ENCODE peak calls at places on chromosomes 16 and 17, in five cellular contexts. One of them, this sample, is unnamed.
A peak's percentile ranks its signal among the peaks of the same experiment; 100 is the strongest.

GRCh38 chr16:70433456-70434103 is 5.3 kb downstream of the ST3GAL2 start:
- DNase-seq in transverse colon: peak; percentile 33
- DNase-seq in A549: peak; percentile 48
- DNase-seq in SK-N-SH: peak; percentile 70
- DNase-seq in tibial nerve: no peak
- DNase-seq in this sample: no peak

GRCh38 chr17:37410357-37410756 is 3.7 kb downstream of the TADA2A start:
- DNase-seq in A549: no peak
- DNase-seq in tibial nerve: no peak
- DNase-seq in SK-N-SH: no peak
- DNase-seq in transverse colon: no peak
- DNase-seq in this sample: no peak

GRCh38 chr16:68792465-68793324 is 50.6 kb upstream of the TANGO6 start:
- DNase-seq in tibial nerve: no peak
- DNase-seq in A549: peak; percentile 47
- DNase-seq in transverse colon: peak; percentile 68
- DNase-seq in SK-N-SH: no peak
- DNase-seq in this sample: peak; percentile 51

GRCh38 chr17:20187049-20187448 is 177.9 kb downstream of the SPECC1 start:
- DNase-seq in A549: no peak
- DNase-seq in tibial nerve: no peak
- DNase-seq in SK-N-SH: no peak
- DNase-seq in transverse colon: no peak
- DNase-seq in this sample: no peak

GRCh38 chr17:28379814-28380571 is 8.5 kb downstream of the SARM1 start:
- DNase-seq in tibial nerve: no peak
- DNase-seq in A549: peak; percentile 80
- DNase-seq in SK-N-SH: peak; percentile 76
- DNase-seq in transverse colon: no peak
- DNase-seq in this sample: no peak

GRCh38 chr17:81250286-81251090 is 11.4 kb downstream of the NDUFAF8 start:
- DNase-seq in SK-N-SH: no peak
- DNase-seq in A549: no peak
- DNase-seq in tibial nerve: no peak
- DNase-seq in transverse colon: no peak
- DNase-seq in this sample: no peak

GRCh38 chr17:58516644-58517377 is 2.4 kb upstream of the MTMR4 start:
- DNase-seq in A549: no peak
- DNase-seq in SK-N-SH: no peak
- DNase-seq in transverse colon: peak; percentile 69
- DNase-seq in tibial nerve: no peak
- DNase-seq in this sample: no peak

GRCh38 chr16:89471225-89471624 is 19.1 kb downstream of the ANKRD11 start:
- DNase-seq in A549: no peak
- DNase-seq in SK-N-SH: no peak
- DNase-seq in transverse colon: no peak
- DNase-seq in tibial nerve: no peak
- DNase-seq in this sample: no peak

GRCh38 chr16:81901483-81901882 is 109.8 kb downstream of the SDR42E1 start:
- DNase-seq in SK-N-SH: no peak
- DNase-seq in transverse colon: no peak
- DNase-seq in tibial nerve: no peak
- DNase-seq in A549: no peak
- DNase-seq in this sample: peak; percentile 71

GRCh38 chr17:82245144-82246039 is 16.6 kb downstream of the SLC16A3 start:
- DNase-seq in A549: no peak
- DNase-seq in tibial nerve: no peak
- DNase-seq in SK-N-SH: no peak
- DNase-seq in transverse colon: no peak
- DNase-seq in this sample: no peak

GRCh38 chr16:27778926-27779570 is 229.1 kb downstream of the KATNIP start:
- DNase-seq in A549: no peak
- DNase-seq in tibial nerve: no peak
- DNase-seq in transverse colon: no peak
- DNase-seq in SK-N-SH: no peak
- DNase-seq in this sample: no peak

GRCh38 chr16:4214215-4214621 is 27.7 kb downstream of the SRL start:
- DNase-seq in A549: peak; percentile 52
- DNase-seq in transverse colon: peak; percentile 15
- DNase-seq in tibial nerve: no peak
- DNase-seq in SK-N-SH: no peak
- DNase-seq in this sample: peak; percentile 37

GRCh38 chr17:73641779-73642580 is 2.3 kb downstream of the SDK2 start:
- DNase-seq in transverse colon: no peak
- DNase-seq in tibial nerve: no peak
- DNase-seq in A549: no peak
- DNase-seq in SK-N-SH: peak; percentile 51
- DNase-seq in this sample: peak; percentile 17

GRCh38 chr17:78665952-78666920 is 89.0 kb upstream of the DNAH17 start:
- DNase-seq in A549: no peak
- DNase-seq in transverse colon: no peak
- DNase-seq in SK-N-SH: no peak
- DNase-seq in tibial nerve: no peak
- DNase-seq in this sample: no peak

GRCh38 chr16:17161034-17161433 is 309.7 kb downstream of the XYLT1 start:
- DNase-seq in A549: no peak
- DNase-seq in SK-N-SH: no peak
- DNase-seq in transverse colon: no peak
- DNase-seq in tibial nerve: no peak
- DNase-seq in this sample: no peak

GRCh38 chr16:13483121-13483520 is 436.8 kb upstream of the ERCC4 start:
- DNase-seq in transverse colon: no peak
- DNase-seq in A549: no peak
- DNase-seq in tibial nerve: no peak
- DNase-seq in SK-N-SH: no peak
- DNase-seq in this sample: no peak

GRCh38 chr17:10745231-10745630 is 15.4 kb upstream of the TMEM220 start:
- DNase-seq in SK-N-SH: no peak
- DNase-seq in A549: no peak
- DNase-seq in transverse colon: peak; percentile 40
- DNase-seq in tibial nerve: no peak
- DNase-seq in this sample: no peak

GRCh38 chr17:36188891-36189306 is 7.7 kb downstream of the CCL3L1 start:
- DNase-seq in transverse colon: peak; percentile 45
- DNase-seq in SK-N-SH: no peak
- DNase-seq in tibial nerve: no peak
- DNase-seq in A549: no peak
- DNase-seq in this sample: no peak

GRCh38 chr17:81561494-81561885 is 9.3 kb upstream of the FAAP100 start:
- DNase-seq in SK-N-SH: no peak
- DNase-seq in transverse colon: no peak
- DNase-seq in A549: no peak
- DNase-seq in tibial nerve: no peak
- DNase-seq in this sample: no peak

GRCh38 chr16:88369447-88370008 is 13.2 kb upstream of the ZNF469 start:
- DNase-seq in A549: no peak
- DNase-seq in transverse colon: no peak
- DNase-seq in SK-N-SH: no peak
- DNase-seq in tibial nerve: no peak
- DNase-seq in this sample: no peak

GRCh38 chr17:67328026-67328425 is 38.4 kb downstream of the PSMD12 start:
- DNase-seq in tibial nerve: no peak
- DNase-seq in transverse colon: no peak
- DNase-seq in A549: no peak
- DNase-seq in SK-N-SH: no peak
- DNase-seq in this sample: no peak

GRCh38 chr17:6523330-6523729 is 33.0 kb downstream of the PITPNM3 start:
- DNase-seq in SK-N-SH: no peak
- DNase-seq in tibial nerve: no peak
- DNase-seq in A549: peak; percentile 74
- DNase-seq in transverse colon: no peak
- DNase-seq in this sample: no peak

GRCh38 chr16:89140981-89141883 is 30.3 kb upstream of the CDH15 start:
- DNase-seq in A549: no peak
- DNase-seq in SK-N-SH: no peak
- DNase-seq in tibial nerve: no peak
- DNase-seq in transverse colon: no peak
- DNase-seq in this sample: no peak

GRCh38 chr17:10193632-10194031 is 4.8 kb downstream of the GAS7 start:
- DNase-seq in SK-N-SH: no peak
- DNase-seq in tibial nerve: no peak
- DNase-seq in transverse colon: no peak
- DNase-seq in A549: no peak
- DNase-seq in this sample: no peak

GRCh38 chr16:54930034-54930938 is at the start of gene IRX5:
- DNase-seq in tibial nerve: peak; percentile 40
- DNase-seq in SK-N-SH: peak; percentile 92
- DNase-seq in A549: peak; percentile 96
- DNase-seq in transverse colon: peak; percentile 65
- DNase-seq in this sample: peak; percentile 92

GRCh38 chr17:688100-688989 is 26.3 kb downstream of the VPS53 start:
- DNase-seq in transverse colon: peak; percentile 37
- DNase-seq in SK-N-SH: no peak
- DNase-seq in tibial nerve: no peak
- DNase-seq in A549: peak; percentile 67
- DNase-seq in this sample: no peak

DNA sequence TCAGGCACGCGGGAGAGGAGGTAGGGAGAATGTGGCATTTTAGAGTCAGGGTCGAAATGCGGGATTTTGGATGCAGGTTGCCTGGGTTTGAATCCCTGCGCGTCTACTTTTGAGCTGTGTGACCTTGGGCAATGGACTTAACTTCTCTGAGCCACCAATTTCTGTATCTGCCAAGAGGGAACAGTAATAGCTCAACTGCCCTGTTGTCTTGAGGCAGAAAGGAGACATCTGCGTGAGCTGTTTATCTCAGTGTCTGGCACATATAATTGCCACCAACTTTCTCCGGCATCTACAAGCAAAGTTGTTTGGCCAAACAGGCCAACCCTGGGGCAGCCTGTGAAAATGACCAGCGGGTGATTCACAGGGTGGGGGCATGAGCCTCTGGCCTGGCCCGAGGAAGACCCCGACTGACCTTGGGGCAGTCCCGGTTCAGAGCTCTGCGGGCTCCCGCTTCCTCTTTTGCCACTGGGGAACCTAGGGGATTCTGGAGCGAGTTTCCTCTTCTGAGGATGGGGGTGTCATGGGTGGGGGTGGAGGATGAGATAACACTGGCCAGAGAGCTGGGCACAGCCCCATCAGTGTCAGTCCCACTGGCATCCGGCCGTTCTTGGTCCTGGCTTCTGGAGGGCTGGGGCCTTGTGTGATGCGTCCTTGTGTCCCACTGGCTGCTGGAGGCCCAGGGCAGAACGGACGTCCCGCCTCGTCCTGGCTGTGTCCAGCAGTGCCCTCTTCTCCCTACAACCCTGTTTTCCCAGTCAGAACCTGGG is 1.3 kb downstream of the SNN start:
- DNase-seq in A549: no peak
- DNase-seq in SK-N-SH: no peak
- DNase-seq in tibial nerve: peak; percentile 51
- DNase-seq in transverse colon: peak; percentile 49
- DNase-seq in this sample: no peak
- H3K4me1 ChIP-seq in A549: peaks cover 43% of the 10 kb centered on the region
- H3K4me1 ChIP-seq in SK-N-SH: no peaks in the 10 kb centered on the region
- H3K4me1 ChIP-seq in tibial nerve: no peaks in the 10 kb centered on the region
- H3K4me1 ChIP-seq in transverse colon: peaks cover 20% of the 10 kb centered on the region
- H3K4me1 ChIP-seq in this sample: peaks cover 65% of the 10 kb centered on the region

DNA sequence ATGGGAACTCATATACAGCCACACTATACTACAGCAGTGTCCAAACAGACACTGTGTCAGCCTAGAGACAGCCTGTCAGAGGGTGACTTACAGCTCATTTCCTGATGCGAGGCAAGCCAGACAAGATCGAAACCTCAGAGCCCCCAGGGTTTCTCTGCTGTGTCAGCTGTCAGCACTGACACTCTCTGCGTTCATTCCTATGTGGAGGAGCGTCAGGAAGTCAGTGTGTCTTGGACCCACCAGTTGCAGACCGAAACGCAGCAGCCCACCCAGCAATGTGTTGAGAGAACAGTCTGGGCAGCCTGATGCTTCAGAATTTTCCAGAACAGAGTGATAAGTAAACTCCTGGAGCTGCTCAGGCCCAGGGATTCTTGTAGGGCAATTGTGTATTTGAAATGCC is 20.6 kb upstream of the MAPT start:
- DNase-seq in SK-N-SH: peak; percentile 63
- DNase-seq in A549: no peak
- DNase-seq in transverse colon: no peak
- DNase-seq in tibial nerve: no peak
- DNase-seq in this sample: no peak
- TF ChIP-seq EP300 in SK-N-SH: peak; percentile 18
- TF ChIP-seq EP300 in A549: no peak
- TF ChIP-seq EP300 in transverse colon: no peak
- TF ChIP-seq EP300 in tibial nerve: no peak
- TF ChIP-seq EP300 in this sample: no peak

GRCh38 chr16:31134625-31135534 is 647 bp downstream of the PRSS8 start:
- DNase-seq in SK-N-SH: no peak
- DNase-seq in transverse colon: peak; percentile 77
- DNase-seq in tibial nerve: no peak
- DNase-seq in A549: no peak
- DNase-seq in this sample: peak; percentile 78

GRCh38 chr16:31134091-31134571 is 1.4 kb downstream of the PRSS8 start:
- DNase-seq in A549: no peak
- DNase-seq in SK-N-SH: no peak
- DNase-seq in tibial nerve: no peak
- DNase-seq in transverse colon: no peak
- DNase-seq in this sample: no peak

GRCh38 chr16:31138621-31139578 is 3.4 kb upstream of the PRSS8 start:
- DNase-seq in A549: peak; percentile 64
- DNase-seq in SK-N-SH: peak; percentile 47
- DNase-seq in transverse colon: peak; percentile 91
- DNase-seq in tibial nerve: no peak
- DNase-seq in this sample: peak; percentile 91

GRCh38 chr16:31135535-31136286 is at the start of gene PRSS8:
- DNase-seq in transverse colon: peak; percentile 94
- DNase-seq in tibial nerve: no peak
- DNase-seq in A549: no peak
- DNase-seq in SK-N-SH: no peak
- DNase-seq in this sample: peak; percentile 96

GRCh38 chr16:31136287-31136662 is 748 bp upstream of the PRSS8 start:
- DNase-seq in SK-N-SH: no peak
- DNase-seq in transverse colon: no peak
- DNase-seq in A549: no peak
- DNase-seq in tibial nerve: no peak
- DNase-seq in this sample: no peak
- H3K27ac ChIP-seq in SK-N-SH: no peak overlapping the region
- H3K27ac ChIP-seq in transverse colon: no peak overlapping the region
- H3K27ac ChIP-seq in A549: no peak overlapping the region
- H3K27ac ChIP-seq in tibial nerve: no peak overlapping the region
- H3K27ac ChIP-seq in this sample: peak overlapping the region; percentile 91

GRCh38 chr16:66225696-66226095 is 140.8 kb upstream of the CDH5 start:
- DNase-seq in tibial nerve: no peak
- DNase-seq in transverse colon: no peak
- DNase-seq in A549: no peak
- DNase-seq in SK-N-SH: no peak
- DNase-seq in this sample: no peak
- H3K4me1 ChIP-seq in tibial nerve: no peaks in the 10 kb centered on the region
- H3K4me1 ChIP-seq in transverse colon: no peaks in the 10 kb centered on the region
- H3K4me1 ChIP-seq in A549: no peaks in the 10 kb centered on the region
- H3K4me1 ChIP-seq in SK-N-SH: no peaks in the 10 kb centered on the region
- H3K4me1 ChIP-seq in this sample: no peaks in the 10 kb centered on the region